ENCODE peak calls at places on chromosomes 12 and 14, in nine cellular contexts. O is astrocyte of the spinal cord, F is HCT116, K is dorsolateral prefrontal cortex, B is K562, N is fibroblast of lung, W is astrocyte of the cerebellum, J is choroid plexus epithelial cell, X is left lung. Z is an unnamed sample.

GRCh38 chr14:85702937-85703336 is 173.0 kb downstream of the FLRT2 start:
- DNase-seq in O (peak; percentile 29), F (no peak), K (no peak), B (no peak), N (peak; percentile 84), W (peak; percentile 6), J (peak; percentile 80), X (no peak), Z (no peak)

GRCh38 chr12:1575287-1575798 is 19.0 kb downstream of the FBXL14 start:
- DNase-seq in O (peak; percentile 40), F (no peak), K (no peak), B (no peak), N (no peak), W (no peak), J (peak; percentile 48), X (no peak), Z (no peak)

GRCh38 chr14:22471545-22472121 is 117.4 kb downstream of the DAD1 start:
- DNase-seq in O (peak; percentile 65), F (peak; percentile 19), K (peak; percentile 46), B (peak; percentile 68), N (peak; percentile 47), W (no peak), J (peak; percentile 81), X (peak; percentile 81), Z (peak; percentile 70)

GRCh38 chr14:68449565-68450295 is 343.1 kb downstream of the ZFP36L1 start:
- DNase-seq in O (no peak), F (no peak), K (no peak), B (no peak), N (no peak), W (no peak), J (peak; percentile 29), X (no peak), Z (peak; percentile 58)

GRCh38 chr12:2791086-2791485 is 3.7 kb upstream of the FKBP4 start:
- DNase-seq in O (no peak), F (no peak), K (no peak), B (no peak), N (no peak), W (no peak), J (no peak), X (no peak), Z (no peak)

GRCh38 chr14:63282997-63283396 is 35.7 kb downstream of the GPHB5 start:
- DNase-seq in O (no peak), F (no peak), K (no peak), B (no peak), N (peak; percentile 26), W (no peak), J (no peak), X (no peak), Z (no peak)

GRCh38 chr14:75831455-75831854 is 150.3 kb downstream of the TGFB3 start:
- DNase-seq in O (peak; percentile 93), F (no peak), K (no peak), B (peak; percentile 72), N (peak; percentile 75), W (peak; percentile 83), J (peak; percentile 94), X (peak; percentile 85), Z (no peak)

GRCh38 chr14:103019827-103020226 is 37.5 kb downstream of the CDC42BPB start:
- DNase-seq in O (no peak), F (no peak), K (no peak), B (no peak), N (peak; percentile 51), W (no peak), J (no peak), X (no peak), Z (no peak)

GRCh38 chr14:63896278-63896720 is 43.5 kb downstream of the SYNE2 start:
- DNase-seq in O (peak; percentile 95), F (peak; percentile 12), K (no peak), B (no peak), N (peak; percentile 91), W (peak; percentile 99), J (peak; percentile 96), X (no peak), Z (no peak)

GRCh38 chr14:53126705-53127104 is 26.4 kb downstream of the DDHD1 start:
- DNase-seq in O (no peak), F (no peak), K (no peak), B (no peak), N (peak; percentile 38), W (no peak), J (no peak), X (no peak), Z (no peak)

GRCh38 chr14:37056473-37056872 is 115.9 kb downstream of the SLC25A21 start:
- DNase-seq in O (peak; percentile 94), F (no peak), K (no peak), B (peak; percentile 9), N (peak; percentile 37), W (peak; percentile 95), J (peak; percentile 97), X (no peak), Z (no peak)

GRCh38 chr12:51421266-51421884 is 3.3 kb upstream of the SLC4A8 start:
- DNase-seq in O (peak; percentile 69), F (peak; percentile 59), K (peak; percentile 59), B (peak; percentile 63), N (peak; percentile 75), W (peak; percentile 53), J (peak; percentile 80), X (no peak), Z (peak; percentile 59)

GRCh38 chr14:54902521-54903420 is at the start of gene GCH1:
- DNase-seq in O (peak; percentile 33), F (peak; percentile 61), K (peak; percentile 53), B (peak; percentile 85), N (peak; percentile 28), W (no peak), J (peak; percentile 62), X (peak; percentile 93), Z (peak; percentile 86)

GRCh38 chr12:49057888-49058287 is 2.7 kb downstream of the KMT2D start:
- DNase-seq in O (no peak), F (no peak), K (no peak), B (no peak), N (no peak), W (no peak), J (no peak), X (no peak), Z (no peak)

GRCh38 chr12:106181416-106182114 is 42.8 kb upstream of the NUAK1 start:
- DNase-seq in O (no peak), F (no peak), K (no peak), B (no peak), N (peak; percentile 33), W (no peak), J (no peak), X (no peak), Z (no peak)

GRCh38 chr14:59292028-59292427 is 103.6 kb downstream of the DAAM1 start:
- DNase-seq in O (no peak), F (no peak), K (no peak), B (no peak), N (no peak), W (no peak), J (no peak), X (no peak), Z (no peak)

GRCh38 chr12:70267550-70267949 is 24.3 kb downstream of the CNOT2 start:
- DNase-seq in O (peak; percentile 30), F (no peak), K (no peak), B (no peak), N (peak; percentile 81), W (no peak), J (peak; percentile 45), X (no peak), Z (no peak)

DNA sequence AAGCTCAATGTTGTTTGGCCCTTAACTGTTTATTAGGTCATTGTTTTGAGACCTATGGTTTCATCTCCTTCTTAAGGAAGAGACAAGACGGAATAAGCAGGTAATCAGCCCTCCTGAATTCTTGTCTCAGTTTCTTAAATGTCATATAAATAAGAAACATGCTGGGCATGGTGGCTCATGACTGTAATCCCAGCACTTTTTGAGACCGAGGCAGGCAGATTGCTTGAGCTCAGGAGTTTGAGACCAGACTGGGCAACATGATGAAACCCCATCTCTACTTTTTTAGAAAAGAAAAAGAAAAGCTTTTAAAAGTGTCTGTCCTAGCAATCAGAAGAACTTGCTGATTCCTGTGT is 5.1 kb downstream of the MTRFR start:
- DNase-seq in O (no peak), F (no peak), K (no peak), B (no peak), N (no peak), W (no peak), J (no peak), X (no peak), Z (no peak)
- TF ChIP-seq CTCF in O (no peak), F (no peak), K (no peak), B (no peak), N (no peak), W (no peak), J (no peak), X (no peak), Z (no peak)

GRCh38 chr14:31133133-31133532 is 74.5 kb downstream of the HECTD1 start:
- DNase-seq in O (no peak), F (no peak), K (no peak), B (no peak), N (no peak), W (no peak), J (no peak), X (no peak), Z (no peak)
- TF ChIP-seq CTCF in O (no peak), F (no peak), K (no peak), B (no peak), N (no peak), W (no peak), J (no peak), X (no peak), Z (no peak)

GRCh38 chr14:51996148-51996746 is 6.9 kb downstream of the RTRAF start:
- DNase-seq in O (peak; percentile 76), F (no peak), K (no peak), B (no peak), N (peak; percentile 81), W (peak; percentile 59), J (peak; percentile 83), X (no peak), Z (no peak)
- TF ChIP-seq CTCF in O (peak; percentile 63), F (peak; percentile 27), K (peak; percentile 79), B (peak; percentile 68), N (peak; percentile 65), W (peak; percentile 29), J (peak; percentile 68), X (peak; percentile 39), Z (peak; percentile 69)

GRCh38 chr12:83388551-83388950 is 701.8 kb downstream of the TMTC2 start:
- DNase-seq in O (no peak), F (no peak), K (no peak), B (no peak), N (no peak), W (no peak), J (no peak), X (no peak), Z (no peak)

GRCh38 chr12:83390186-83390585 is 703.5 kb downstream of the TMTC2 start:
- DNase-seq in O (no peak), F (no peak), K (no peak), B (no peak), N (no peak), W (no peak), J (no peak), X (no peak), Z (no peak)

DNA sequence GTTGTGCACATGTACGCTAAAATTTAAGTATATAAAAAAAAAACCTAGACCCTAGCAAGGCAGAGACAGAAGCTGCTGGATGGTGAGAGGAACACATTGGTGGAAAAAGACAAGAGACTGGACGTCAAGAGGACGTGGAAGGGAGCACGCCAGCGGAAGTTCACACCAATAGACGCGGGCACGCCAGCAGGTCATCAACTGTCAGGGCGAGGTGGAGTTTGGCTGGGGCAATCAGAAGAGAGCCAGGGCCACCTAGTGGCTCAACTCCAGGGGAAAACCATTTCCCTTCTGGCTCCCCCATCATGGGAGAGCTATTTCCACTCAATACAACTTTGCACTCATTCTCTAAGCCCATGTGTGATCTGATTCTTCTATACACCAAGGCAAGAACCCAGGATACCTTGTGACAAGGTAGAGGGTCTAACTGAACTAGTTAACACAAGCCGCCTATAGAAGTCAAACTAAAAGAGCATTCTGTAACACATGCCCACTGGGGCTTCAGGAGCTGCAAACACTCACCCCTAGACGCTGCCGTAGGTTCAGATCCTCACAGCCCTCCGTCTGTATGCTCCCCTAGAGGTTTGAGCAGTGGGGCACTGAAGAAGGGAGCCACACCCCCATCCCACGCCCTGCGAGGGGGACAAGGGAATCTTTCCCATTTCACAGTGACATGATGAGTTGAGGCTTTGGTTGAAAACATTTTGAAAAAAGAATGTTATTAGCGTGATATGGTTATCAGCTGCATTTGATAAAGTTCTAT is 702.7 kb downstream of the TMTC2 start:
- DNase-seq in O (no peak), F (peak; percentile 18), K (peak; percentile 34), B (peak; percentile 10), N (no peak), W (no peak), J (no peak), X (peak; percentile 57), Z (peak; percentile 39)
- TF ChIP-seq CTCF in O (no peak), F (peak; percentile 53), K (peak; percentile 38), B (peak; percentile 58), N (no peak), W (no peak), J (peak; percentile 28), X (no peak), Z (peak; percentile 44)

Z was measured in glutamatergic neuron.